ENCODE peak calls at places on chromosomes 16 and 17, in four cellular contexts. O is osteocyte, V is ovary, H is activated T-cell treated with anti-CD3 and anti-CD28 coated beads for 1 hour. M is an unnamed sample.

GRCh38 chr16:35749253-35750141 is 2290.1 kb downstream of the TP53TG3F start:
- DNase-seq in O (peak; percentile 84), V (no peak), H (no peak), M (no peak)

GRCh38 chr17:37576281-37576680 is 32.9 kb downstream of the SYNRG start:
- DNase-seq in H (no peak), V (no peak), O (no peak), M (no peak)

GRCh38 chr16:49015189-49015540 is 266.5 kb downstream of the CBLN1 start:
- DNase-seq in H (no peak), O (peak; percentile 71), V (no peak), M (no peak)

GRCh38 chr17:56699186-56699895 is 105.8 kb downstream of the NOG start:
- DNase-seq in V (no peak), O (peak; percentile 89), H (no peak), M (no peak)

GRCh38 chr17:44793885-44794698 is 35.3 kb downstream of the ADAM11 start:
- DNase-seq in V (no peak), H (no peak), O (no peak), M (no peak)

GRCh38 chr17:31128241-31128640 is 33.5 kb downstream of the NF1 start:
- DNase-seq in H (no peak), V (no peak), O (no peak), M (no peak)

GRCh38 chr16:57186630-57187507 is 740 bp downstream of the RSPRY1 start:
- DNase-seq in O (no peak), V (peak; percentile 34), H (no peak), M (no peak)

GRCh38 chr16:67277294-67277998 is 1.9 kb upstream of the PLEKHG4 start:
- DNase-seq in V (no peak), H (no peak), O (no peak), M (no peak)

GRCh38 chr17:72362466-72363335 is 241.9 kb downstream of the SOX9 start:
- DNase-seq in V (no peak), O (no peak), H (no peak), M (no peak)

GRCh38 chr17:21095735-21096134 is 31.0 kb upstream of the DHRS7B start:
- DNase-seq in V (no peak), H (no peak), O (no peak), M (no peak)

GRCh38 chr17:38608648-38609047 is 2.9 kb upstream of the SRCIN1 start:
- DNase-seq in V (no peak), H (no peak), O (no peak), M (no peak)

M was measured in naive thymus-derived CD8-positive, alpha-beta T cell.